ENCODE peak calls at places on chromosomes 7 and 10, in seven cellular contexts. G is body of pancreas; S is AG04450; A is IMR-90; L is mammary epithelial cell; P is CD4-positive, CD25-positive, alpha-beta regulatory T cell; D is stomach. Z is an unnamed sample.

GRCh38 chr7:95905165-95905564 is 132.8 kb downstream of the DYNC1I1 start:
- DNase-seq in P (no peak), A (no peak), D (no peak), G (no peak), S (no peak), L (peak; percentile 6), Z (peak; percentile 29)

GRCh38 chr10:65313406-65313805 is 1612.4 kb upstream of the LRRTM3 start:
- DNase-seq in P (no peak), G (no peak), D (no peak), S (no peak), L (peak; percentile 73), A (no peak), Z (peak; percentile 20)

GRCh38 chr7:148022832-148023231 is 567.7 kb upstream of the C7orf33 start:
- DNase-seq in G (no peak), A (no peak), D (no peak), L (no peak), S (no peak), P (no peak), Z (no peak)

GRCh38 chr10:102781921-102782542 is 38.3 kb downstream of the WBP1L start:
- DNase-seq in G (no peak), L (peak; percentile 16), D (no peak), A (peak; percentile 65), S (no peak), P (no peak), Z (no peak)

GRCh38 chr10:123275183-123275549 is 121.0 kb downstream of the BUB3 start:
- DNase-seq in S (no peak), G (peak; percentile 18), L (no peak), P (no peak), D (no peak), A (no peak), Z (no peak)

GRCh38 chr7:66617295-66617694 is 11.4 kb upstream of the KCTD7 start:
- DNase-seq in A (peak; percentile 17), G (no peak), D (no peak), S (no peak), L (no peak), P (no peak), Z (no peak)

GRCh38 chr7:27130540-27131389 is at the start of gene HOXA4:
- DNase-seq in G (peak; percentile 60), A (peak; percentile 83), P (peak; percentile 75), D (peak; percentile 69), S (no peak), L (peak; percentile 89), Z (peak; percentile 92)

GRCh38 chr10:86960863-86961434 is 2.5 kb downstream of the SNCG start:
- DNase-seq in S (no peak), P (no peak), A (no peak), G (no peak), L (no peak), D (no peak), Z (no peak)

GRCh38 chr7:111755388-111755787 is 193.1 kb upstream of the IMMP2L start:
- DNase-seq in D (no peak), A (no peak), L (no peak), G (no peak), P (no peak), S (no peak), Z (no peak)

GRCh38 chr7:155306677-155307470 is 9.2 kb downstream of the INSIG1 start:
- DNase-seq in G (peak; percentile 47), L (peak; percentile 92), A (no peak), S (no peak), D (peak; percentile 64), P (no peak), Z (no peak)

GRCh38 chr10:131354380-131354779 is 42.9 kb upstream of the TCERG1L start:
- DNase-seq in D (no peak), P (no peak), A (no peak), G (peak; percentile 18), S (no peak), L (no peak), Z (peak; percentile 16)

GRCh38 chr7:44266526-44266925 is 58.9 kb downstream of the CAMK2B start:
- DNase-seq in D (no peak), G (no peak), S (no peak), L (no peak), A (no peak), P (no peak), Z (no peak)

GRCh38 chr10:127619550-127619949 is 70.4 kb downstream of the NPS start:
- DNase-seq in G (no peak), A (no peak), D (no peak), S (no peak), L (no peak), P (no peak), Z (peak; percentile 82)

GRCh38 chr7:54339074-54339473 is 203.1 kb upstream of the VSTM2A start:
- DNase-seq in A (no peak), S (no peak), L (no peak), G (no peak), D (no peak), P (no peak), Z (peak; percentile 76)

GRCh38 chr10:58385784-58386112 is 538 bp downstream of the TFAM start:
- DNase-seq in L (peak; percentile 45), G (peak; percentile 34), D (peak; percentile 35), A (peak; percentile 17), S (no peak), P (no peak), Z (peak; percentile 60)

GRCh38 chr10:89550509-89550908 is 15.1 kb upstream of the SLC16A12 start:
- DNase-seq in A (peak; percentile 57), D (peak; percentile 83), G (peak; percentile 78), L (no peak), P (no peak), S (no peak), Z (no peak)

GRCh38 chr10:131804551-131805295 is 96.1 kb upstream of the PPP2R2D start:
- DNase-seq in G (no peak), P (no peak), L (no peak), A (no peak), S (no peak), D (peak; percentile 15), Z (no peak)

GRCh38 chr10:78688945-78689935 is 379.5 kb upstream of the ZMIZ1 start:
- DNase-seq in S (no peak), G (peak; percentile 41), L (no peak), A (no peak), P (no peak), D (no peak), Z (no peak)

GRCh38 chr10:117503170-117503885 is 39.2 kb upstream of the EMX2 start:
- DNase-seq in L (peak; percentile 19), A (no peak), P (no peak), G (no peak), D (no peak), S (no peak), Z (peak; percentile 96)

GRCh38 chr10:13950543-13950939 is 363.8 kb downstream of the PRPF18 start:
- DNase-seq in P (no peak), L (no peak), A (no peak), G (no peak), D (no peak), S (no peak), Z (no peak)

GRCh38 chr10:13945760-13946460 is 359.1 kb downstream of the PRPF18 start:
- DNase-seq in S (no peak), A (peak; percentile 63), G (no peak), D (no peak), P (no peak), L (no peak), Z (no peak)

GRCh38 chr10:13953371-13953770 is 366.6 kb downstream of the PRPF18 start:
- DNase-seq in A (peak; percentile 35), D (no peak), S (no peak), L (no peak), P (no peak), G (no peak), Z (no peak)

GRCh38 chr10:13944901-13945300 is 358.1 kb downstream of the PRPF18 start:
- DNase-seq in P (no peak), G (no peak), A (no peak), S (no peak), L (no peak), D (no peak), Z (no peak)

GRCh38 chr10:13949844-13950542 is 363.2 kb downstream of the PRPF18 start:
- DNase-seq in G (no peak), P (no peak), L (peak; percentile 38), A (peak; percentile 91), D (no peak), S (peak; percentile 33), Z (peak; percentile 21)
- H3K27ac ChIP-seq in G (no peak overlapping the region), P (no peak overlapping the region), L (no peak overlapping the region), A (no peak overlapping the region), D (no peak overlapping the region), S (peak overlapping the region; percentile 25), Z (peak overlapping the region; percentile 20)

GRCh38 chr7:157544980-157545680 is 208.3 kb downstream of the DNAJB6 start:
- DNase-seq in L (no peak), G (no peak), P (no peak), D (no peak), S (no peak), A (no peak), Z (no peak)
- H3K9me3 ChIP-seq in L (peaks cover 19% of the 10 kb centered on the region), G (no peaks in the 10 kb centered on the region), P (no peaks in the 10 kb centered on the region), D (no peaks in the 10 kb centered on the region), S (peaks cover 98% of the 10 kb centered on the region), A (peaks cover 62% of the 10 kb centered on the region), Z (no peaks in the 10 kb centered on the region)

DNA sequence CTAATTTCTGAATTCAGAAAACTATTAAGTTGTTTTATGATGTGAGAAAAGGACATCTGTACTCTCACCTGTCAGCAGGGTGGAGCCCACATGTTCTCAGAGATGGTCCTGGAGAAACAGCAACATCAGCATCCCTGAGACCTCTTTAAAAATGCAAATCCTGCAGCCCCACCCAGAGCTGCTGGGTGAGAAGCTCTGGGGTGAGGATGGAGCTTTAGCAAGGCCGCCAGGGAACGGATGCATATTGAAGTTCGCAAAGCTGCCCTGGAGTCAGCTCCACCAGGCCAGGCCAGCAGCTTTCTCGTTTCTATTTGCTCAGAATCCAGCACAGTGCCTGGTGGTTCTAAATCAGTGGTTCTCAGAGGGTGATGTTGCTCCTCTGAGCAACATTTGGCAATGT is 49.1 kb downstream of the PRKCQ start:
- DNase-seq in S (no peak), A (no peak), D (no peak), G (no peak), L (no peak), P (peak; percentile 62), Z (no peak)
- H3K27ac ChIP-seq in S (no peak overlapping the region), A (no peak overlapping the region), D (no peak overlapping the region), G (no peak overlapping the region), L (no peak overlapping the region), P (peak overlapping the region; percentile 87), Z (no peak overlapping the region)

GRCh38 chr7:63038987-63039386 is 959.7 kb upstream of the ZNF722 start:
- DNase-seq in S (no peak), A (no peak), D (no peak), L (no peak), G (no peak), P (no peak), Z (no peak)

GRCh38 chr7:63040966-63041610 is 957.6 kb upstream of the ZNF722 start:
- DNase-seq in D (no peak), A (no peak), L (no peak), P (no peak), G (no peak), S (no peak), Z (no peak)

GRCh38 chr7:63041786-63042185 is 956.9 kb upstream of the ZNF722 start:
- DNase-seq in S (no peak), A (no peak), P (no peak), L (no peak), G (no peak), D (no peak), Z (no peak)

GRCh38 chr7:63040336-63040735 is 958.3 kb upstream of the ZNF722 start:
- DNase-seq in L (no peak), A (no peak), S (no peak), D (no peak), G (no peak), P (no peak), Z (no peak)

DNA sequence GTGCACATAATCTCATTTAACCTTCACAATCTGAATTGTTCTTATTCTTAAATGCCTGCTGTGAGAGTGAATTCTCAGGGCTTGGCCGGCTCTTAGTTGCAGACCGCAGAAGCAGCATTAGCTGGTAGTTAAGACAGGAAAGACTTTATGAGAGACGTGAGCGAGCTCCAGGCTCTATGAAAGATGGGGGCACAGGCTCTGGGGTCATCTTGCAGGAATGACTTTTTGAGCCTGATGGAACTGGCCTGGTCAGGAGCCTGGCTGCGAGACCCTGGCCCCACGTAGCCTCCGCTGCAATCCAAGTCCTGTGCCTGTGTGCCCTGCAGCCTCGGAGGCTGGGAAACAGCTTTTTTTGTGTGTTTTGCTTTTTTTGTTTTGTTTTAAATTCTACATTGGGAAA is 958.8 kb upstream of the ZNF722 start:
- DNase-seq in D (no peak), G (no peak), A (no peak), S (no peak), L (no peak), P (no peak), Z (no peak)
- H3K9me3 ChIP-seq in D (peaks cover 98% of the 10 kb centered on the region), G (no peaks in the 10 kb centered on the region), A (peaks cover 54% of the 10 kb centered on the region), S (peaks cover 86% of the 10 kb centered on the region), L (peaks cover 45% of the 10 kb centered on the region), P (peaks cover 1% of the 10 kb centered on the region), Z (no peaks in the 10 kb centered on the region)

Z was measured in SJCRH30.